ENCODE peak calls at places on chromosomes 5 and 9, in seven cellular contexts. One of them, this sample, is unnamed.

GRCh38 chr9:89435315-89435823 is 62.5 kb downstream of the SEMA4D start:
- DNase-seq in HepG2: no peak
- DNase-seq in HCT116: peak; percentile 43
- DNase-seq in SK-N-SH: no peak
- DNase-seq in K562: peak; percentile 30
- DNase-seq in GM12878: no peak
- DNase-seq in H1: peak; percentile 87
- DNase-seq in this sample: peak; percentile 93

GRCh38 chr9:134630861-134631260 is 10.7 kb upstream of the COL5A1 start:
- DNase-seq in H1: no peak
- DNase-seq in GM12878: no peak
- DNase-seq in SK-N-SH: no peak
- DNase-seq in HCT116: no peak
- DNase-seq in HepG2: no peak
- DNase-seq in K562: no peak
- DNase-seq in this sample: no peak

GRCh38 chr9:37899041-37899440 is 4.9 kb downstream of the SLC25A51 start:
- DNase-seq in K562: no peak
- DNase-seq in HepG2: no peak
- DNase-seq in HCT116: no peak
- DNase-seq in GM12878: no peak
- DNase-seq in H1: no peak
- DNase-seq in SK-N-SH: no peak
- DNase-seq in this sample: no peak

GRCh38 chr9:72734631-72735030 is 213.2 kb downstream of the TMC1 start:
- DNase-seq in HepG2: no peak
- DNase-seq in SK-N-SH: no peak
- DNase-seq in K562: no peak
- DNase-seq in GM12878: no peak
- DNase-seq in HCT116: no peak
- DNase-seq in H1: no peak
- DNase-seq in this sample: no peak

GRCh38 chr5:142012792-142013388 is at the start of gene GNPDA1:
- DNase-seq in HCT116: peak; percentile 49
- DNase-seq in K562: peak; percentile 94
- DNase-seq in GM12878: no peak
- DNase-seq in HepG2: peak; percentile 50
- DNase-seq in H1: peak; percentile 76
- DNase-seq in SK-N-SH: peak; percentile 94
- DNase-seq in this sample: no peak

GRCh38 chr5:109553826-109554225 is 135.9 kb upstream of the MAN2A1 start:
- DNase-seq in H1: no peak
- DNase-seq in SK-N-SH: no peak
- DNase-seq in GM12878: no peak
- DNase-seq in HepG2: no peak
- DNase-seq in HCT116: no peak
- DNase-seq in K562: no peak
- DNase-seq in this sample: no peak

GRCh38 chr5:14165375-14166091 is 22.4 kb downstream of the TRIO start:
- DNase-seq in SK-N-SH: no peak
- DNase-seq in GM12878: no peak
- DNase-seq in HepG2: peak; percentile 52
- DNase-seq in K562: no peak
- DNase-seq in HCT116: peak; percentile 86
- DNase-seq in H1: no peak
- DNase-seq in this sample: no peak

GRCh38 chr5:90898330-90899013 is 339.9 kb downstream of the ADGRV1 start:
- DNase-seq in GM12878: no peak
- DNase-seq in K562: no peak
- DNase-seq in HepG2: no peak
- DNase-seq in SK-N-SH: no peak
- DNase-seq in HCT116: no peak
- DNase-seq in H1: no peak
- DNase-seq in this sample: no peak

GRCh38 chr5:669111-669841 is 23.9 kb downstream of the TPPP start:
- DNase-seq in GM12878: no peak
- DNase-seq in K562: peak; percentile 74
- DNase-seq in HCT116: no peak
- DNase-seq in SK-N-SH: peak; percentile 71
- DNase-seq in HepG2: peak; percentile 20
- DNase-seq in H1: peak; percentile 97
- DNase-seq in this sample: no peak

GRCh38 chr9:77939149-77939668 is 92.4 kb downstream of the GNAQ start:
- DNase-seq in K562: no peak
- DNase-seq in H1: no peak
- DNase-seq in GM12878: no peak
- DNase-seq in HepG2: no peak
- DNase-seq in HCT116: no peak
- DNase-seq in SK-N-SH: no peak
- DNase-seq in this sample: no peak

GRCh38 chr9:132000659-132001058 is 79.0 kb downstream of the MED27 start:
- DNase-seq in SK-N-SH: no peak
- DNase-seq in GM12878: no peak
- DNase-seq in H1: no peak
- DNase-seq in HCT116: no peak
- DNase-seq in HepG2: no peak
- DNase-seq in K562: no peak
- DNase-seq in this sample: no peak

GRCh38 chr5:160485364-160486010 is 63.8 kb downstream of the PTTG1 start:
- DNase-seq in SK-N-SH: no peak
- DNase-seq in K562: no peak
- DNase-seq in HCT116: no peak
- DNase-seq in GM12878: no peak
- DNase-seq in HepG2: no peak
- DNase-seq in H1: no peak
- DNase-seq in this sample: no peak

GRCh38 chr9:114501786-114502682 is 3.2 kb downstream of the WHRN start:
- DNase-seq in GM12878: no peak
- DNase-seq in K562: peak; percentile 56
- DNase-seq in H1: peak; percentile 57
- DNase-seq in SK-N-SH: no peak
- DNase-seq in HCT116: no peak
- DNase-seq in HepG2: peak; percentile 48
- DNase-seq in this sample: peak; percentile 35

GRCh38 chr9:75117572-75117971 is 29.3 kb downstream of the OSTF1 start:
- DNase-seq in K562: no peak
- DNase-seq in HepG2: no peak
- DNase-seq in H1: no peak
- DNase-seq in HCT116: no peak
- DNase-seq in SK-N-SH: no peak
- DNase-seq in GM12878: no peak
- DNase-seq in this sample: no peak
- TF ChIP-seq YY1 in K562: no peak
- TF ChIP-seq YY1 in HepG2: no peak
- TF ChIP-seq YY1 in H1: no peak
- TF ChIP-seq YY1 in HCT116: no peak
- TF ChIP-seq YY1 in SK-N-SH: no peak
- TF ChIP-seq YY1 in GM12878: no peak
- TF ChIP-seq YY1 in this sample: no peak

GRCh38 chr9:110894731-110895130 is 143.5 kb downstream of the LPAR1 start:
- DNase-seq in H1: no peak
- DNase-seq in GM12878: no peak
- DNase-seq in HepG2: no peak
- DNase-seq in SK-N-SH: no peak
- DNase-seq in K562: no peak
- DNase-seq in HCT116: no peak
- DNase-seq in this sample: no peak
- TF ChIP-seq YY1 in H1: no peak
- TF ChIP-seq YY1 in GM12878: no peak
- TF ChIP-seq YY1 in HepG2: no peak
- TF ChIP-seq YY1 in SK-N-SH: no peak
- TF ChIP-seq YY1 in K562: no peak
- TF ChIP-seq YY1 in HCT116: no peak
- TF ChIP-seq YY1 in this sample: no peak

GRCh38 chr9:111098093-111098492 is 59.8 kb upstream of the LPAR1 start:
- DNase-seq in SK-N-SH: peak; percentile 44
- DNase-seq in HCT116: no peak
- DNase-seq in H1: no peak
- DNase-seq in K562: no peak
- DNase-seq in HepG2: no peak
- DNase-seq in GM12878: no peak
- DNase-seq in this sample: no peak
- TF ChIP-seq YY1 in SK-N-SH: no peak
- TF ChIP-seq YY1 in HCT116: no peak
- TF ChIP-seq YY1 in H1: no peak
- TF ChIP-seq YY1 in K562: no peak
- TF ChIP-seq YY1 in HepG2: no peak
- TF ChIP-seq YY1 in GM12878: no peak
- TF ChIP-seq YY1 in this sample: no peak

GRCh38 chr5:72480836-72481235 is 26.4 kb downstream of the ZNF366 start:
- DNase-seq in H1: no peak
- DNase-seq in HepG2: no peak
- DNase-seq in GM12878: no peak
- DNase-seq in K562: no peak
- DNase-seq in HCT116: no peak
- DNase-seq in SK-N-SH: no peak
- DNase-seq in this sample: no peak

GRCh38 chr5:72487151-72487550 is 20.1 kb downstream of the ZNF366 start:
- DNase-seq in K562: no peak
- DNase-seq in GM12878: no peak
- DNase-seq in H1: no peak
- DNase-seq in HepG2: no peak
- DNase-seq in SK-N-SH: no peak
- DNase-seq in HCT116: no peak
- DNase-seq in this sample: no peak

GRCh38 chr5:72486371-72486770 is 20.8 kb downstream of the ZNF366 start:
- DNase-seq in H1: no peak
- DNase-seq in SK-N-SH: no peak
- DNase-seq in K562: no peak
- DNase-seq in HepG2: no peak
- DNase-seq in GM12878: no peak
- DNase-seq in HCT116: no peak
- DNase-seq in this sample: no peak

GRCh38 chr5:72482046-72482445 is 25.2 kb downstream of the ZNF366 start:
- DNase-seq in HCT116: no peak
- DNase-seq in SK-N-SH: no peak
- DNase-seq in HepG2: no peak
- DNase-seq in GM12878: no peak
- DNase-seq in H1: no peak
- DNase-seq in K562: no peak
- DNase-seq in this sample: no peak

DNA sequence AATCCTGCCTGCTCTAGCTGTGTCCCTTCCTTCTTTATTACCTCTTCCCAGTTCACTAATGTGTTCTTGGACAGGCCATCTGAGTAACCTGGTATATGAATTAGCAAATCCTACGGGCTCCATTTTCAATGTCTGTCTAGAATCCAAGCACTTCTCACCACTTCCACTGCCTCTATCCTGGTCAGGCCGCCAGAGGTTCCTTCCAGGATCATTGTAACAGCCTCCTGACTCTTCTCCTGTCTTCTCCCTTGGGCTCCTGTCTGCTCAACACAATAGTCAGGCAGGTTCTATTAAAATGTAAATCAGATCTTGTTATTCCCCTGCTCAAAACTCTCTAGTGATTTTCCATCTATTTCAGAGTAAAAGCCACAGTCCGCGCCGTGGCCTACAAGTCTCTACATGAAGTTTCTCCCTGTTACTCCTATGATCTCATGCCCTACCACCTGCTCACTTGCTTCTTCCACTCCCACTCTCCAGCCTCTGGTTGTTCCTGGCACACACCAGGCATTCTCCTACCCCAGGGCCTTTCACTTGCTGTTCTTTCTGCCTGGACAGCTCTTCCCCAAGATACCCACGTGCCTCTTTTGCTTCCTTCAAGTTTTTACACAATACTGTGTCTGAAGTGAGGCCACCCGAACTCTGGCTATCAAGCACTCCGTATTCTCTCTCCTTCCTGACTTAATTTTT is 21.7 kb downstream of the ZNF366 start:
- DNase-seq in H1: no peak
- DNase-seq in HCT116: no peak
- DNase-seq in K562: no peak
- DNase-seq in GM12878: no peak
- DNase-seq in HepG2: no peak
- DNase-seq in SK-N-SH: no peak
- DNase-seq in this sample: no peak
- TF ChIP-seq YY1 in H1: no peak
- TF ChIP-seq YY1 in HCT116: no peak
- TF ChIP-seq YY1 in K562: no peak
- TF ChIP-seq YY1 in GM12878: no peak
- TF ChIP-seq YY1 in HepG2: no peak
- TF ChIP-seq YY1 in SK-N-SH: no peak
- TF ChIP-seq YY1 in this sample: no peak

DNA sequence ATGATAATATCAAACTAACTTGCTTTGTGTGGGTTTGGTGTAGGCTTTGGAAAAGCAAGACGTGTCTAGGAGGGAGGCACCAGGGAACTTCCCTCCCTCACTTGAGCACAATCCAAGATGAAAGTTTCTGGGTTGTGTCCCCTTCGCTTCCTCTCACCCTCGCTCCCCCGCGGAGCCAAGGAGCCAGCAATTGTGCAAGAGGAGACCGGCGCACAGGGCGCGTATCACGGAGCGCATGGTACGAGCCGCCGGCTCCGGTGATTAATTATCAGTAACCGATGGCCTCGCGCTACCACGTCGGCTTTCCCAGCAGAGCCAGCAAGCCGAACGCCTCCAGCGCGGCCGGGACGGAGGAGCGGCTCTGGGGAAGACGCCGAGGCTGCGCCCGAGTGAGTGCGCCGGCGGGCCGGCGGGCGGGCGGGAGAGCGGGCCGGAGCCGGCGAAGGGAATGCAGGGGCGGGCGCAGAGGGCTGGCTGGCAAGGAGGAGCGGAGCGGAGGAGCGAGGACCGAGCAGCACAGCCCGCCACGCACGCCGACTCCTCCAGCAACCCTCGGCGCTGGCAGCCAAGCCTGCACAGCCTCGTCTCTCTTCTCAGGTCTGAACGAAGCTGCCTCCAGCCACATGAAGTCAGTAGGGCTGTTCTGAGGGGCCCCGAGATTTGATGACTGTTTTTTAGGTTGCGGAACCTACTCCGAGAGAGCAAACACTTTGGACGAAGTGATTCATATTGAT is 143.6 kb downstream of the BNC2 start:
- DNase-seq in GM12878: no peak
- DNase-seq in SK-N-SH: peak; percentile 82
- DNase-seq in HepG2: no peak
- DNase-seq in K562: no peak
- DNase-seq in HCT116: no peak
- DNase-seq in H1: peak; percentile 86
- DNase-seq in this sample: peak; percentile 52
- TF ChIP-seq YY1 in GM12878: no peak
- TF ChIP-seq YY1 in SK-N-SH: no peak
- TF ChIP-seq YY1 in HepG2: no peak
- TF ChIP-seq YY1 in K562: no peak
- TF ChIP-seq YY1 in HCT116: no peak
- TF ChIP-seq YY1 in H1: peak; percentile 10
- TF ChIP-seq YY1 in this sample: no peak

GRCh38 chr5:59099270-59099994 is 516.6 kb downstream of the RAB3C start:
- DNase-seq in GM12878: no peak
- DNase-seq in H1: no peak
- DNase-seq in K562: no peak
- DNase-seq in SK-N-SH: no peak
- DNase-seq in HepG2: peak; percentile 5
- DNase-seq in HCT116: no peak
- DNase-seq in this sample: no peak
- TF ChIP-seq YY1 in GM12878: no peak
- TF ChIP-seq YY1 in H1: no peak
- TF ChIP-seq YY1 in K562: no peak
- TF ChIP-seq YY1 in SK-N-SH: no peak
- TF ChIP-seq YY1 in HepG2: no peak
- TF ChIP-seq YY1 in HCT116: no peak
- TF ChIP-seq YY1 in this sample: no peak